ENCODE peak calls at places on chromosome 1, in seven cellular contexts. D is cardiac muscle cell, N is AG09309, E is B cell, Y is fibroblast of the aortic adventitia, X is coronary artery, V is SK-N-SH. A is an unnamed sample.
A peak's percentile ranks its signal among the peaks of the same experiment; 100 is the strongest.

GRCh38 chr1:149844096-149844495 is 55.3 kb upstream of the BOLA1 start:
- DNase-seq in E (no peak), V (no peak), D (no peak), N (no peak), X (no peak), Y (peak; percentile 51), A (no peak)

GRCh38 chr1:169886931-169887330 is 6.8 kb downstream of the SCYL3 start:
- DNase-seq in N (no peak), E (no peak), Y (no peak), X (no peak), D (no peak), V (no peak), A (no peak)

GRCh38 chr1:25028910-25029599 is 99.0 kb upstream of the RUNX3 start:
- DNase-seq in V (no peak), Y (no peak), N (no peak), E (no peak), D (no peak), X (no peak), A (no peak)

GRCh38 chr1:108316545-108316944 is 72.7 kb upstream of the NBPF4 start:
- DNase-seq in E (no peak), Y (peak; percentile 22), V (no peak), D (no peak), N (no peak), X (no peak), A (no peak)

GRCh38 chr1:121594096-121594495 is 409.3 kb downstream of the SRGAP2C start:
- DNase-seq in N (no peak), Y (no peak), E (no peak), D (no peak), V (no peak), X (no peak), A (no peak)

GRCh38 chr1:89609339-89609725 is 23.6 kb upstream of the LRRC8C start:
- DNase-seq in V (no peak), Y (no peak), X (no peak), D (no peak), N (no peak), E (no peak), A (no peak)

GRCh38 chr1:48470506-48470905 is 1.5 kb downstream of the SPATA6 start:
- DNase-seq in V (no peak), N (no peak), Y (no peak), E (no peak), D (peak; percentile 20), X (peak; percentile 74), A (no peak)

GRCh38 chr1:205515781-205516253 is 11.3 kb downstream of the CDK18 start:
- DNase-seq in X (no peak), D (no peak), E (no peak), V (peak; percentile 82), N (no peak), Y (peak; percentile 53), A (no peak)

GRCh38 chr1:93995837-93996526 is 86.8 kb upstream of the GCLM start:
- DNase-seq in Y (no peak), X (no peak), N (no peak), E (no peak), V (no peak), D (peak; percentile 19), A (no peak)

GRCh38 chr1:179127163-179127895 is 45.5 kb downstream of the TOR3A start:
- DNase-seq in D (no peak), V (no peak), E (no peak), Y (peak; percentile 68), X (no peak), N (no peak), A (no peak)

GRCh38 chr1:39132505-39133339 is 71.8 kb upstream of the MACF1 start:
- DNase-seq in D (peak; percentile 67), X (peak; percentile 92), E (no peak), N (no peak), Y (peak; percentile 51), V (peak; percentile 64), A (no peak)
- TF ChIP-seq CTCF in D (peak; percentile 40), X (no peak), E (no peak), N (no peak), Y (no peak), V (no peak), A (no peak)

DNA sequence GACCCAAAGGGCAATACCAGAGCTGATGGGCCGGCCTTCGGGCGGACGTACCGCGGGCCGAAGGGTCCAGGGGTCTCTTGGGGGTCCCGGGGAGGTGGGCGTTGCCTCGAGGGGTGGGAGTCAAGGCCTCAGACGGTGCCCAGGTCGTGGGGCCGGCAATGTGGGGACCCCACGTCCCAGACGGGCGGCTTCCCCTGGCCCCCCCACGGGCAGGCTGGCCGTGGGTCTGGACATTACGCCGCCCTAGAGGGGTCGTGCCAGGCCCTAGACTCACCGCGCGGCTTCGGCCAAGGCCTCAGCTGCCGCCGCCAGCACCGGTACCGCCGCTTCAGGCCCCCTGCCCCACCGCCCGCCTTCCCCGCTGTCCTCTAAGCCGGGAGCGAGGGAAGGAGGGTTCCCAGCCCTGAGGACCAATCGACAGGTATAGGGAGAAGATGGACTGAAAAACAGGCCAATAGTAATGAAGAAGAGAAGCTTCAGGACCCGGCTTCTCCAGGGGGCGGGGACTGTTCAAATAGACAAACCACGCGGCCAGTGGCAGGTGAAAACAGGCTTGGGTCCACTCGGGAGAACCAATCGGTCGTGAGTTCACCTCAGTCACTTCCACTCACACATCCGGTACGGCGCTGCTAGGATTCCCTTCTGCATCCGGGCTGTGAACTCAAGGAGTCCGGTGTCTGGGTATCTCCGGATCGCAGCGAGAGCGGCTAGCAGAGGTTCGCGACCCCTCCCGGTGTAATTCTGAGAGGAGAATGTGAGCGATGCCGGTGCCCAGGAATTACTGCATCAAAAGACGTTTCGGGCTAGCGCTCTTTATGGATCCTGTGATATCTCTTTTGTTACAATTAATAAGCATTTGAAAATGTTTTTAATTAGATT is at the start of gene MTOR:
- DNase-seq in D (peak; percentile 100), X (peak; percentile 99), Y (peak; percentile 100), N (peak; percentile 99), V (peak; percentile 98), E (peak; percentile 97), A (peak; percentile 93)
- TF ChIP-seq CTCF in D (peak; percentile 21), X (no peak), Y (peak; percentile 19), N (peak; percentile 28), V (peak; percentile 42), E (peak; percentile 20), A (no peak)

DNA sequence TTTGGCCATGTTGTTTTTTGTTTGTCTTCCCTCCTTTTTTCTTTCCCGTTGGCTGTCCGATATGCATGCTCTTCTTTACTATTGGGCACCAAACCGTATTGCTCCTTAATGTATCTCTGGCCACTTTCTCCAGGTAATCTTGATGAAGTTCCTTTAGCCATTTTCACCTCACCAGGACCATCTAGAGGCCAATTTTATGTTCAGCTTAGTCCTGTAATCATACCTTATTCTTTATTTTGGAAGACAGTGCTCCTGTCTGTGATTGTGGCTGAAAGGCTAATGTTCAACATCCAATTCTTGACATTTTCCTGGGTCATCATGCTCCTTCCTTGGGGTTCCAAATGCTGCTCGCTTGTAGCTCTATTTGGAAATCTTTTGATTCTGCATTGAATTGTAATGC is 169.5 kb downstream of the S1PR1 start:
- DNase-seq in Y (no peak), V (no peak), E (no peak), D (no peak), X (no peak), N (no peak), A (no peak)
- TF ChIP-seq CTCF in Y (no peak), V (no peak), E (no peak), D (no peak), X (no peak), N (no peak), A (no peak)

GRCh38 chr1:187819081-187819480 is 990.3 kb downstream of the PLA2G4A start:
- DNase-seq in D (no peak), V (no peak), Y (no peak), E (no peak), X (no peak), N (no peak), A (no peak)

GRCh38 chr1:187816646-187817045 is 987.9 kb downstream of the PLA2G4A start:
- DNase-seq in N (no peak), D (no peak), V (no peak), X (no peak), Y (no peak), E (no peak), A (no peak)

DNA sequence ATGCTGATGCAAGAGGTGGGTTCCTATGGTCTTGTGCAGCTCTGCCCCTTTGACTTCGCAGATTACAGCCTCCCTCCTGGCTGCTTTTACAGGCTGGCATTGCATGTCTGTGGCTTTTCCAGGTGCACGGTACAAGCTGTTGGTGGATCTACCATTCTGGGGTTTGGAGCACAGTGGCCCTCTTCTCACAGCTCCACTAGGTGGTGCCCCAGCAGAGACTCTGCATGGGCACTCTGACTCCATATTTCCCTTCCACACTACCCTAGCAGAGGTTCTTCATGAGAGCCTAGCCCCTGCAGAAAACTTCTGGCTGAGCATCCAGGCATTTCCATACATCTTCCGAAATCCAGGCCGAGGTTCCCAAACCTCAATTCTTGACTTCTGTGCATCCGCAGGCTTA is 989.0 kb downstream of the PLA2G4A start:
- DNase-seq in X (no peak), N (no peak), V (no peak), D (no peak), E (no peak), Y (no peak), A (no peak)
- TF ChIP-seq CTCF in X (no peak), N (no peak), V (peak; percentile 15), D (no peak), E (no peak), Y (no peak), A (no peak)

GRCh38 chr1:173562813-173563212 is 40.1 kb downstream of the SLC9C2 start:
- DNase-seq in V (no peak), D (no peak), N (no peak), X (no peak), Y (no peak), E (no peak), A (no peak)
- TF ChIP-seq CTCF in V (peak; percentile 13), D (no peak), N (peak; percentile 9), X (no peak), Y (peak; percentile 14), E (no peak), A (no peak)